ENCODE peak calls at places on chromosomes 11 and 22, in four cellular contexts. U is foreskin fibroblast, K is iris pigment epithelial cell, Q is lower leg skin. D is an unnamed sample.

GRCh38 chr11:118689503-118689851 is 10.0 kb upstream of the TREH start:
- DNase-seq in K (no peak), U (no peak), Q (no peak), D (no peak)

GRCh38 chr22:42862045-42862734 is 5.1 kb upstream of the ARFGAP3 start:
- DNase-seq in U (peak; percentile 28), K (peak; percentile 91), Q (no peak), D (no peak)

GRCh38 chr22:47918276-47918928 is 1156.0 kb downstream of the TBC1D22A start:
- DNase-seq in K (no peak), U (no peak), Q (no peak), D (no peak)

GRCh38 chr11:133065847-133066485 is 466.3 kb downstream of the OPCML start:
- DNase-seq in K (no peak), U (no peak), Q (no peak), D (no peak)

GRCh38 chr11:128890543-128891409 is at the start of gene KCNJ5:
- DNase-seq in U (peak; percentile 67), K (no peak), Q (no peak), D (peak; percentile 9)

GRCh38 chr11:316031-316701 is 2.3 kb downstream of the IFITM1 start:
- DNase-seq in Q (no peak), U (no peak), K (peak; percentile 20), D (no peak)

GRCh38 chr11:126104420-126104819 is 41.8 kb upstream of the CDON start:
- DNase-seq in K (no peak), U (no peak), Q (no peak), D (no peak)

GRCh38 chr11:100874203-100874602 is 187.1 kb downstream of the ARHGAP42 start:
- DNase-seq in K (no peak), U (no peak), Q (no peak), D (no peak)

GRCh38 chr11:71482216-71482615 is 29.2 kb downstream of the NADSYN1 start:
- DNase-seq in Q (no peak), U (no peak), K (no peak), D (no peak)

GRCh38 chr11:60753309-60753708 is 3.4 kb upstream of the MS4A15 start:
- DNase-seq in Q (no peak), K (no peak), U (no peak), D (no peak)

D was measured in CD4-positive, CD25-positive, alpha-beta regulatory T cell.